ENCODE peak calls at places on chromosomes 7 and 10, in ten cellular contexts. B is B cell, H is astrocyte, T is sigmoid colon, X is endothelial cell, N is heart right ventricle, J is BJ, A is tibial artery, D is choroid plexus epithelial cell, G is AG09309. Z is an unnamed sample.

GRCh38 chr7:33399528-33400213 is 270.3 kb downstream of the BBS9 start:
- DNase-seq in B (no peak), N (no peak), D (no peak), X (no peak), A (no peak), H (no peak), G (no peak), J (no peak), T (no peak), Z (no peak)

GRCh38 chr10:129963831-129964501 is at the start of gene EBF3:
- DNase-seq in D (peak; percentile 63), G (no peak), B (no peak), H (no peak), X (peak; percentile 85), A (peak; percentile 89), T (peak; percentile 84), J (no peak), N (peak; percentile 91), Z (peak; percentile 2)

GRCh38 chr7:65216469-65216868 is 157.2 kb upstream of the ZNF92 start:
- DNase-seq in G (no peak), X (peak; percentile 64), J (no peak), H (peak; percentile 6), N (peak; percentile 32), B (peak; percentile 78), D (peak; percentile 62), T (no peak), A (no peak), Z (no peak)

GRCh38 chr7:99027241-99027640 is 116.7 kb downstream of the SMURF1 start:
- DNase-seq in H (peak; percentile 33), N (no peak), D (peak; percentile 82), A (no peak), T (no peak), X (no peak), G (no peak), B (no peak), J (no peak), Z (no peak)

GRCh38 chr7:116317907-116318306 is 107.6 kb downstream of the TES start:
- DNase-seq in D (peak; percentile 42), T (no peak), A (no peak), G (no peak), B (no peak), H (peak; percentile 32), X (no peak), N (no peak), J (no peak), Z (no peak)

GRCh38 chr10:97640868-97641811 is 669 bp downstream of the PI4K2A start:
- DNase-seq in T (peak; percentile 71), N (no peak), G (no peak), H (peak; percentile 22), A (peak; percentile 68), D (peak; percentile 52), B (peak; percentile 50), J (no peak), X (peak; percentile 50), Z (peak; percentile 62)

GRCh38 chr10:130959752-130960195 is 351.7 kb downstream of the TCERG1L start:
- DNase-seq in B (no peak), T (no peak), D (no peak), A (no peak), H (no peak), X (no peak), N (no peak), G (no peak), J (no peak), Z (no peak)

GRCh38 chr10:77887631-77888355 is 38.8 kb downstream of the DLG5 start:
- DNase-seq in H (no peak), N (no peak), D (peak; percentile 23), A (peak; percentile 67), B (no peak), X (no peak), G (no peak), J (no peak), T (no peak), Z (peak; percentile 22)

GRCh38 chr7:30445770-30446169 is 32.8 kb downstream of the NOD1 start:
- DNase-seq in A (peak; percentile 83), G (no peak), N (peak; percentile 74), X (no peak), J (no peak), H (peak; percentile 24), B (peak; percentile 92), D (peak; percentile 77), T (peak; percentile 86), Z (no peak)

GRCh38 chr7:111827863-111828504 is 265.7 kb upstream of the IMMP2L start:
- DNase-seq in T (no peak), A (no peak), X (no peak), B (no peak), J (no peak), D (peak; percentile 77), H (peak; percentile 68), G (no peak), N (no peak), Z (peak; percentile 70)

GRCh38 chr10:14507156-14507555 is 176.4 kb upstream of the FRMD4A start:
- DNase-seq in T (no peak), H (no peak), X (no peak), D (no peak), B (no peak), J (no peak), G (no peak), A (no peak), N (no peak), Z (no peak)

GRCh38 chr10:16606923-16607322 is 85.2 kb upstream of the C1QL3 start:
- DNase-seq in J (no peak), T (no peak), D (no peak), A (no peak), B (no peak), X (no peak), H (no peak), N (no peak), G (no peak), Z (no peak)
- TF ChIP-seq CTCF in J (no peak), T (no peak), D (no peak), A (no peak), B (no peak), X (no peak), H (no peak), N (no peak), G (no peak), Z (no peak)

GRCh38 chr7:29116361-29116760 is 30.0 kb downstream of the CPVL start:
- DNase-seq in D (no peak), N (no peak), J (no peak), A (no peak), T (no peak), G (no peak), X (no peak), B (no peak), H (no peak), Z (no peak)

GRCh38 chr7:29115753-29116152 is 30.6 kb downstream of the CPVL start:
- DNase-seq in J (no peak), T (no peak), X (no peak), G (no peak), N (no peak), A (no peak), D (no peak), H (no peak), B (no peak), Z (no peak)

GRCh38 chr7:29115130-29115529 is 31.2 kb downstream of the CPVL start:
- DNase-seq in T (no peak), G (no peak), D (no peak), A (no peak), J (no peak), X (no peak), B (no peak), N (no peak), H (no peak), Z (no peak)

GRCh38 chr7:29112721-29113120 is 33.6 kb downstream of the CPVL start:
- DNase-seq in B (no peak), X (no peak), J (no peak), A (no peak), G (no peak), T (no peak), N (no peak), H (no peak), D (no peak), Z (no peak)

DNA sequence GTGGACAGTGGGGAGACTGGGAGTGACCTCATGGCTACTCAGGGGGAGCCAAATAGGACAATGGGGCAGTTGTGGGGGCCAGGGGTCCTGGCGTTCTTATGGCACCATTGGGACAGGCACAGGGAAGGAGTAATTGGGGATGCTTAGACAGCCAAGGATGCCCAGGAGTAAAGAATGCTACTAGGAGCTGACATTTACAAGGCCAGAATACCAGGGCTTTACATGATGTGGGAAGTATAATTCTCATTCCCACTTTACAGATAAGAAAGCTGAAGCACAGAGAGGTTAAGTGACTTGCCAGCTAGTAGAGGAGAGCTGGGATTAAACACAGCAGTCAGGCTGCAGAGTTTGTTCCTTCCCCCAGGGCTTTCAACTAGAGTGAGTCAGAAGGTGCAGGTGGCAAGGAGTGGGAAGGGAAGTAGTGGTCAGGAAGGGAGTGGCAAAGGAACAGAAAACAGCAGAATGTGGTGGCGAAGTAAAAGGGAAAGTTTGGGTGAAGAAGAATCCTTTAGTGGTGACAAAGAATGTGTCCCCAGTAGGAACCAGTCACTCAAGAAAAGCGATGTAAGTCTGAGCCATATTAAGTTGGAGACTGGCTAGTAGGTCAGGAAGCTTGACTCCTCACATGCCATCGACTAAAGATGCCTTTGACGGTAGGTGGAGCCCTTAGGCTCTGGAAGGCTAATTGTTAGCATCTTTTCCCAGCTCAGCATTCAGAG is 32.8 kb downstream of the CPVL start:
- DNase-seq in H (peak; percentile 42), B (no peak), T (no peak), D (peak; percentile 59), G (no peak), A (no peak), J (no peak), X (peak; percentile 25), N (no peak), Z (peak; percentile 22)
- TF ChIP-seq CTCF in H (peak; percentile 12), B (no peak), T (no peak), D (peak; percentile 62), G (peak; percentile 7), A (no peak), J (peak; percentile 6), X (no peak), N (peak; percentile 42), Z (peak; percentile 40)

DNA sequence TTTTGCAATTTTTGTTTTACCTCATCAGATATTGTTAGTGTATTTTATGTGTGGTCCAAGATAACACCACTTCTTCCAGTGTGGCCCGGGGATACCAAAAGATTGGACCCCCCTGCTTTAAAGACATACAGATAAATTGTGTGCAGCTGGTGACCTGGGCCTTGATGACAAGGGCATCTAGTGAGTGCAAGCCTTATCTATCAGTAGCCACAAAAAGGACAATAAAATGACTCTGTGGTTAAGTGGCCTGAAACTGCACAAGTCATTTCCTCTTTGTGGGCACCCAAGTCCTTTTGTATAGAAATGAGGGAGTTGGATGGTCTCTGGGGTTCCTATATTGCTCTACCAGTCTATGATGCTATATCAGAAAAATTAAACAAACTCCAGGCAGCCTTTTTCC is 98.1 kb downstream of the PARD3 start:
- DNase-seq in T (no peak), J (no peak), G (no peak), N (no peak), H (peak; percentile 14), A (no peak), B (no peak), D (no peak), X (no peak), Z (no peak)
- TF ChIP-seq CTCF in T (no peak), J (no peak), G (no peak), N (no peak), H (no peak), A (no peak), B (no peak), D (no peak), X (no peak), Z (no peak)

DNA sequence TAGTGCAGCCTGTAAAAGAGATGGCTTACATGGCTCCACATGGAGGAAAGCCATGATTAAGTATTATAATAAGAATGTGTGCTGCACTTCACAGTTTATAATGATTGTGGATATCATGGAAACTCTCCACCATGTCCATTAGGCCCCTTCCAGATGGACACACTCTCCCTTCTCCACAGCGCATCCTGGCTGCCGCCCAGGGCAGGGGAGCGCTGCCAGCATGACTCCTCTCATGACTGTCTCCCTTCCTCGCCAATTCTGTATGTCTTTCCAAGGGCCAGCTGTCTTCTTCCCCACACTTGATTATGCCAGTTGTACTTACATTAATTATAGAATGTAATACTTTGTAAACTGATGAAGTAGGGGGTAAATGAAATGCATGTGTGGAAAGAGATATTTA is 259.3 kb upstream of the TMEM72 start:
- DNase-seq in X (no peak), D (no peak), B (no peak), T (no peak), A (no peak), J (no peak), H (peak; percentile 50), G (no peak), N (no peak), Z (peak; percentile 33)
- TF ChIP-seq CTCF in X (no peak), D (no peak), B (no peak), T (no peak), A (no peak), J (peak; percentile 39), H (no peak), G (no peak), N (no peak), Z (peak; percentile 35)